ENCODE peak calls at places on chromosomes 16 and 17, in five cellular contexts. One of them, this sample, is unnamed.
A peak's percentile ranks its signal among the peaks of the same experiment; 100 is the strongest.

GRCh38 chr16:24906199-24906808 is 60.5 kb downstream of the SLC5A11 start:
- DNase-seq in AG04449: no peak
- DNase-seq in A549: no peak
- DNase-seq in astrocyte of the spinal cord: peak; percentile 36
- DNase-seq in effector memory CD4-positive, alpha-beta T cell: no peak
- DNase-seq in this sample: no peak

GRCh38 chr17:29593546-29594440 is 861 bp downstream of the ANKRD13B start:
- DNase-seq in AG04449: no peak
- DNase-seq in astrocyte of the spinal cord: peak; percentile 22
- DNase-seq in A549: no peak
- DNase-seq in effector memory CD4-positive, alpha-beta T cell: no peak
- DNase-seq in this sample: no peak

GRCh38 chr16:20740007-20740883 is 1.4 kb downstream of the THUMPD1 start:
- DNase-seq in A549: peak; percentile 21
- DNase-seq in effector memory CD4-positive, alpha-beta T cell: no peak
- DNase-seq in astrocyte of the spinal cord: peak; percentile 5
- DNase-seq in AG04449: no peak
- DNase-seq in this sample: peak; percentile 26

GRCh38 chr17:4140125-4140524 is 2.7 kb downstream of the ZZEF1 start:
- DNase-seq in AG04449: no peak
- DNase-seq in effector memory CD4-positive, alpha-beta T cell: no peak
- DNase-seq in astrocyte of the spinal cord: no peak
- DNase-seq in A549: no peak
- DNase-seq in this sample: no peak

GRCh38 chr17:72587156-72587555 is 466.3 kb downstream of the SOX9 start:
- DNase-seq in effector memory CD4-positive, alpha-beta T cell: no peak
- DNase-seq in AG04449: no peak
- DNase-seq in A549: no peak
- DNase-seq in astrocyte of the spinal cord: peak; percentile 47
- DNase-seq in this sample: no peak

GRCh38 chr17:78592991-78593329 is 15.8 kb upstream of the DNAH17 start:
- DNase-seq in effector memory CD4-positive, alpha-beta T cell: no peak
- DNase-seq in astrocyte of the spinal cord: no peak
- DNase-seq in A549: no peak
- DNase-seq in AG04449: no peak
- DNase-seq in this sample: no peak

GRCh38 chr16:67939507-67940435 is 3.1 kb upstream of the PSMB10 start:
- DNase-seq in effector memory CD4-positive, alpha-beta T cell: peak; percentile 27
- DNase-seq in A549: no peak
- DNase-seq in astrocyte of the spinal cord: no peak
- DNase-seq in AG04449: no peak
- DNase-seq in this sample: peak; percentile 59

GRCh38 chr17:77274137-77274829 is 133.5 kb downstream of the SEC14L1 start:
- DNase-seq in AG04449: no peak
- DNase-seq in astrocyte of the spinal cord: no peak
- DNase-seq in effector memory CD4-positive, alpha-beta T cell: no peak
- DNase-seq in A549: no peak
- DNase-seq in this sample: no peak

GRCh38 chr16:84059946-84060901 is 17.6 kb upstream of the SLC38A8 start:
- DNase-seq in effector memory CD4-positive, alpha-beta T cell: no peak
- DNase-seq in astrocyte of the spinal cord: no peak
- DNase-seq in A549: no peak
- DNase-seq in AG04449: no peak
- DNase-seq in this sample: no peak

GRCh38 chr16:54366005-54366634 is 79.5 kb upstream of the IRX3 start:
- DNase-seq in astrocyte of the spinal cord: no peak
- DNase-seq in AG04449: no peak
- DNase-seq in effector memory CD4-positive, alpha-beta T cell: no peak
- DNase-seq in A549: no peak
- DNase-seq in this sample: no peak

GRCh38 chr17:77959216-77959925 is 868 bp downstream of the TNRC6C start:
- DNase-seq in astrocyte of the spinal cord: peak; percentile 8
- DNase-seq in A549: peak; percentile 48
- DNase-seq in AG04449: no peak
- DNase-seq in effector memory CD4-positive, alpha-beta T cell: peak; percentile 9
- DNase-seq in this sample: peak; percentile 44

GRCh38 chr17:27635275-27635823 is 4.4 kb downstream of the LGALS9 start:
- DNase-seq in A549: no peak
- DNase-seq in astrocyte of the spinal cord: no peak
- DNase-seq in AG04449: no peak
- DNase-seq in effector memory CD4-positive, alpha-beta T cell: no peak
- DNase-seq in this sample: no peak

GRCh38 chr17:59028328-59028727 is 78.4 kb downstream of the TRIM37 start:
- DNase-seq in A549: no peak
- DNase-seq in astrocyte of the spinal cord: no peak
- DNase-seq in AG04449: no peak
- DNase-seq in effector memory CD4-positive, alpha-beta T cell: no peak
- DNase-seq in this sample: no peak

GRCh38 chr17:41639492-41640473 is 15.4 kb upstream of the KRT17 start:
- DNase-seq in astrocyte of the spinal cord: no peak
- DNase-seq in A549: no peak
- DNase-seq in effector memory CD4-positive, alpha-beta T cell: no peak
- DNase-seq in AG04449: no peak
- DNase-seq in this sample: no peak

GRCh38 chr17:73013816-73014663 is 78.4 kb downstream of the SLC39A11 start:
- DNase-seq in effector memory CD4-positive, alpha-beta T cell: no peak
- DNase-seq in astrocyte of the spinal cord: peak; percentile 87
- DNase-seq in A549: peak; percentile 51
- DNase-seq in AG04449: peak; percentile 40
- DNase-seq in this sample: no peak

GRCh38 chr17:42659079-42659931 is at the start of gene TUBG2:
- DNase-seq in astrocyte of the spinal cord: peak; percentile 89
- DNase-seq in effector memory CD4-positive, alpha-beta T cell: peak; percentile 58
- DNase-seq in AG04449: no peak
- DNase-seq in A549: peak; percentile 99
- DNase-seq in this sample: peak; percentile 80

GRCh38 chr16:86778978-86779377 is 200.6 kb downstream of the FOXL1 start:
- DNase-seq in A549: no peak
- DNase-seq in astrocyte of the spinal cord: no peak
- DNase-seq in AG04449: no peak
- DNase-seq in effector memory CD4-positive, alpha-beta T cell: no peak
- DNase-seq in this sample: no peak

GRCh38 chr16:73032548-73033270 is 15.2 kb downstream of the ZFHX3 start:
- DNase-seq in astrocyte of the spinal cord: no peak
- DNase-seq in effector memory CD4-positive, alpha-beta T cell: no peak
- DNase-seq in AG04449: no peak
- DNase-seq in A549: no peak
- DNase-seq in this sample: no peak

GRCh38 chr17:82383411-82383810 is 11.8 kb downstream of the UTS2R start:
- DNase-seq in astrocyte of the spinal cord: no peak
- DNase-seq in effector memory CD4-positive, alpha-beta T cell: no peak
- DNase-seq in AG04449: no peak
- DNase-seq in A549: no peak
- DNase-seq in this sample: no peak

GRCh38 chr16:22117666-22118065 is 25.3 kb downstream of the VWA3A start:
- DNase-seq in astrocyte of the spinal cord: no peak
- DNase-seq in AG04449: no peak
- DNase-seq in A549: no peak
- DNase-seq in effector memory CD4-positive, alpha-beta T cell: no peak
- DNase-seq in this sample: no peak

GRCh38 chr17:69809331-69809730 is 265.7 kb upstream of the KCNJ16 start:
- DNase-seq in effector memory CD4-positive, alpha-beta T cell: no peak
- DNase-seq in AG04449: no peak
- DNase-seq in A549: no peak
- DNase-seq in astrocyte of the spinal cord: no peak
- DNase-seq in this sample: no peak

GRCh38 chr16:52812945-52813556 is 239.6 kb downstream of the CHD9NB start:
- DNase-seq in A549: peak; percentile 10
- DNase-seq in astrocyte of the spinal cord: peak; percentile 81
- DNase-seq in AG04449: no peak
- DNase-seq in effector memory CD4-positive, alpha-beta T cell: no peak
- DNase-seq in this sample: no peak

GRCh38 chr17:35312790-35313711 is 60.4 kb downstream of the SLFN11 start:
- DNase-seq in A549: peak; percentile 69
- DNase-seq in effector memory CD4-positive, alpha-beta T cell: peak; percentile 81
- DNase-seq in AG04449: peak; percentile 16
- DNase-seq in astrocyte of the spinal cord: peak; percentile 71
- DNase-seq in this sample: peak; percentile 84

GRCh38 chr16:12582696-12583095 is 221.0 kb downstream of the CPPED1 start:
- DNase-seq in astrocyte of the spinal cord: no peak
- DNase-seq in effector memory CD4-positive, alpha-beta T cell: no peak
- DNase-seq in A549: no peak
- DNase-seq in AG04449: no peak
- DNase-seq in this sample: no peak

GRCh38 chr16:57480127-57480753 is 6.1 kb downstream of the DOK4 start:
- DNase-seq in A549: peak; percentile 80
- DNase-seq in effector memory CD4-positive, alpha-beta T cell: no peak
- DNase-seq in astrocyte of the spinal cord: no peak
- DNase-seq in AG04449: no peak
- DNase-seq in this sample: no peak

GRCh38 chr16:2925951-2926659 is 14.4 kb downstream of the FLYWCH1 start:
- DNase-seq in A549: no peak
- DNase-seq in effector memory CD4-positive, alpha-beta T cell: no peak
- DNase-seq in astrocyte of the spinal cord: no peak
- DNase-seq in AG04449: no peak
- DNase-seq in this sample: no peak

GRCh38 chr17:41065829-41066624 is at the start of gene KRTAP2-4:
- DNase-seq in AG04449: peak; percentile 86
- DNase-seq in astrocyte of the spinal cord: peak; percentile 83
- DNase-seq in effector memory CD4-positive, alpha-beta T cell: no peak
- DNase-seq in A549: peak; percentile 24
- DNase-seq in this sample: no peak

GRCh38 chr17:64358261-64358788 is 32.3 kb downstream of the PECAM1 start:
- DNase-seq in astrocyte of the spinal cord: no peak
- DNase-seq in AG04449: no peak
- DNase-seq in A549: no peak
- DNase-seq in effector memory CD4-positive, alpha-beta T cell: no peak
- DNase-seq in this sample: no peak

GRCh38 chr17:65463242-65463641 is 98.2 kb downstream of the AXIN2 start:
- DNase-seq in AG04449: no peak
- DNase-seq in A549: no peak
- DNase-seq in astrocyte of the spinal cord: peak; percentile 4
- DNase-seq in effector memory CD4-positive, alpha-beta T cell: no peak
- DNase-seq in this sample: no peak

GRCh38 chr17:69474171-69474831 is 59.8 kb downstream of the MAP2K6 start:
- DNase-seq in effector memory CD4-positive, alpha-beta T cell: no peak
- DNase-seq in A549: no peak
- DNase-seq in AG04449: no peak
- DNase-seq in astrocyte of the spinal cord: no peak
- DNase-seq in this sample: no peak

GRCh38 chr17:6755731-6756184 is at the start of gene XAF1:
- DNase-seq in AG04449: no peak
- DNase-seq in astrocyte of the spinal cord: peak; percentile 54
- DNase-seq in A549: no peak
- DNase-seq in effector memory CD4-positive, alpha-beta T cell: peak; percentile 21
- DNase-seq in this sample: peak; percentile 66

GRCh38 chr17:72853438-72854415 is 238.8 kb downstream of the SLC39A11 start:
- DNase-seq in AG04449: no peak
- DNase-seq in effector memory CD4-positive, alpha-beta T cell: no peak
- DNase-seq in astrocyte of the spinal cord: no peak
- DNase-seq in A549: no peak
- DNase-seq in this sample: no peak

GRCh38 chr17:29571486-29571882 is 3.0 kb downstream of the TP53I13 start:
- DNase-seq in A549: no peak
- DNase-seq in AG04449: no peak
- DNase-seq in astrocyte of the spinal cord: no peak
- DNase-seq in effector memory CD4-positive, alpha-beta T cell: no peak
- DNase-seq in this sample: no peak

GRCh38 chr16:69906838-69907301 is 44.3 kb upstream of the CLEC18A start:
- DNase-seq in AG04449: peak; percentile 59
- DNase-seq in A549: no peak
- DNase-seq in astrocyte of the spinal cord: peak; percentile 79
- DNase-seq in effector memory CD4-positive, alpha-beta T cell: no peak
- DNase-seq in this sample: no peak

GRCh38 chr17:65455972-65456343 is 105.5 kb downstream of the AXIN2 start:
- DNase-seq in effector memory CD4-positive, alpha-beta T cell: no peak
- DNase-seq in A549: no peak
- DNase-seq in AG04449: no peak
- DNase-seq in astrocyte of the spinal cord: peak; percentile 3
- DNase-seq in this sample: no peak

GRCh38 chr17:4144411-4144747 is 1.4 kb downstream of the CYB5D2 start:
- DNase-seq in effector memory CD4-positive, alpha-beta T cell: no peak
- DNase-seq in astrocyte of the spinal cord: no peak
- DNase-seq in AG04449: no peak
- DNase-seq in A549: no peak
- DNase-seq in this sample: no peak

DNA sequence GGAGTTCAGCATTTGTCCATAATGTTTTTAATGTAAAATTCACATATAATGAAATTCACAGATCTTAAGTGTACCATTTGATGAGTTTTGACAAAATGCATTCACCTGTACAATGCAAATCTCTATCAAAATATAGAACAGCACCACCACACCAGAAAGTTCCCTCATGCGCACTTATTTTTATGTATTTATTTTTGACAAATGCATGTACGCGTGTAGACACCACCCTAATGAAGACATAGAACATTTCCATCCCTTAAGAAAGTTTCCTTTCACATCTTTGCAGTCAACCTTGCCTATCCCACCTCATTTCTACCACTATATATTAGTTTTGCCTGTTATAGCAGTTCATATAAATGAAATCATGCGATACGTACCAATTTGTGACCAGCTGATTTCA is 15.6 kb upstream of the IL4R start:
- DNase-seq in astrocyte of the spinal cord: no peak
- DNase-seq in AG04449: no peak
- DNase-seq in A549: no peak
- DNase-seq in effector memory CD4-positive, alpha-beta T cell: no peak
- DNase-seq in this sample: no peak
- H3K4me3 ChIP-seq in astrocyte of the spinal cord: no peak overlapping the region
- H3K4me3 ChIP-seq in AG04449: no peak overlapping the region
- H3K4me3 ChIP-seq in A549: no peak overlapping the region
- H3K4me3 ChIP-seq in effector memory CD4-positive, alpha-beta T cell: no peak overlapping the region
- H3K4me3 ChIP-seq in this sample: no peak overlapping the region

DNA sequence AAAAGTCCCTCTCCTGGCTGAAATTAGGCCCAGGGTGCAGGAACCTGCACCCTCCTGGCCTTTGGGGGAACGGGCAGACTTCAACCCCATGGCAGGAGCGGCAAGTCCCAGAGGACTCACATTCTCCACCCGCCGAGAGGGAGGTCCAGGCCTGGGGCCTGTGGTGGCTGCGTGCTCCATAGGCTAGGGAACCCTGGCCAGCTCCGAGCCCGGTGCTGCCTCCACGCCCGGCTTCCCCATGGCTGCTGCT is 130 bp downstream of the CCDC78 start:
- DNase-seq in A549: no peak
- DNase-seq in astrocyte of the spinal cord: no peak
- DNase-seq in AG04449: no peak
- DNase-seq in effector memory CD4-positive, alpha-beta T cell: no peak
- DNase-seq in this sample: no peak
- H3K4me3 ChIP-seq in A549: peak overlapping the region; percentile 60
- H3K4me3 ChIP-seq in astrocyte of the spinal cord: no peak overlapping the region
- H3K4me3 ChIP-seq in AG04449: no peak overlapping the region
- H3K4me3 ChIP-seq in effector memory CD4-positive, alpha-beta T cell: no peak overlapping the region
- H3K4me3 ChIP-seq in this sample: no peak overlapping the region

DNA sequence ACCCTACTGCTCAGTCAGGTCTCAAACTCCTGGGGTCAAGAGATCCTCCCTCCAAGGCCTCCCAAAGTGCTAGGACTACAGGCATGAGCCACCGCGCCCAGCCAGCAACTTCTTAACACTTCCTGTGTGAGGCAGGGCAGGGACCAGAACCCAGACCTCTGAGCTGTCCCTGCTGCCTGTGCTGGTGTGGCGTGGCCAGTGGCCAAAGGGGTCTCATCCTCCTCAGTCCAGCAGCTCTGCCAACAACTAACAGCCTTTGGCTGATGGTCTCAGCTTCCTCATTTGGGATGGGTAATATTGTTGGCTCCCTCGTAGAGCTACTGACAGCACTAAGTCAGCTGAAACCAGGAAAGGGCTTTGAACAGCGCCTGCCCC is 1.4 kb upstream of the LLGL1 start:
- DNase-seq in A549: no peak
- DNase-seq in effector memory CD4-positive, alpha-beta T cell: no peak
- DNase-seq in AG04449: no peak
- DNase-seq in astrocyte of the spinal cord: no peak
- DNase-seq in this sample: no peak
- H3K4me3 ChIP-seq in A549: no peak overlapping the region
- H3K4me3 ChIP-seq in effector memory CD4-positive, alpha-beta T cell: no peak overlapping the region
- H3K4me3 ChIP-seq in AG04449: no peak overlapping the region
- H3K4me3 ChIP-seq in astrocyte of the spinal cord: no peak overlapping the region
- H3K4me3 ChIP-seq in this sample: no peak overlapping the region

GRCh38 chr17:67994827-67995567 is 1.3 kb downstream of the C17orf58 start:
- DNase-seq in A549: peak; percentile 31
- DNase-seq in effector memory CD4-positive, alpha-beta T cell: no peak
- DNase-seq in astrocyte of the spinal cord: peak; percentile 75
- DNase-seq in AG04449: peak; percentile 42
- DNase-seq in this sample: no peak
- H3K4me3 ChIP-seq in A549: peak overlapping the region; percentile 78
- H3K4me3 ChIP-seq in effector memory CD4-positive, alpha-beta T cell: peak overlapping the region; percentile 69
- H3K4me3 ChIP-seq in astrocyte of the spinal cord: peak overlapping the region; percentile 52
- H3K4me3 ChIP-seq in AG04449: peak overlapping the region; percentile 55
- H3K4me3 ChIP-seq in this sample: no peak overlapping the region